ENCODE peak calls at places on chromosomes 11 and 22, in four cellular contexts. One of them, this sample, is unnamed.

GRCh38 chr22:30860176-30861105 is 108.1 kb downstream of the MORC2 start:
- DNase-seq in foreskin fibroblast: no peak
- DNase-seq in heart left ventricle: no peak
- DNase-seq in GM06990: no peak
- DNase-seq in this sample: no peak

GRCh38 chr11:131063638-131064037 is 147.4 kb upstream of the SNX19 start:
- DNase-seq in foreskin fibroblast: no peak
- DNase-seq in heart left ventricle: no peak
- DNase-seq in GM06990: no peak
- DNase-seq in this sample: no peak

GRCh38 chr11:29255401-29255800 is 761.4 kb downstream of the KCNA4 start:
- DNase-seq in foreskin fibroblast: no peak
- DNase-seq in heart left ventricle: no peak
- DNase-seq in GM06990: no peak
- DNase-seq in this sample: peak

GRCh38 chr11:79122759-79123158 is 318.1 kb downstream of the TENM4 start:
- DNase-seq in foreskin fibroblast: no peak
- DNase-seq in heart left ventricle: no peak
- DNase-seq in GM06990: no peak
- DNase-seq in this sample: no peak

GRCh38 chr11:8298801-8299786 is 35.4 kb upstream of the LMO1 start:
- DNase-seq in foreskin fibroblast: no peak
- DNase-seq in heart left ventricle: no peak
- DNase-seq in GM06990: no peak
- DNase-seq in this sample: no peak

GRCh38 chr11:57306156-57306876 is 18.4 kb downstream of the TNKS1BP1 start:
- DNase-seq in foreskin fibroblast: no peak
- DNase-seq in heart left ventricle: no peak
- DNase-seq in GM06990: no peak
- DNase-seq in this sample: no peak

GRCh38 chr11:68610452-68611116 is 73.8 kb upstream of the GAL start:
- DNase-seq in foreskin fibroblast: no peak
- DNase-seq in heart left ventricle: no peak
- DNase-seq in GM06990: no peak
- DNase-seq in this sample: no peak

GRCh38 chr11:48036011-48036410 is 55.7 kb downstream of the PTPRJ start:
- DNase-seq in foreskin fibroblast: no peak
- DNase-seq in heart left ventricle: no peak
- DNase-seq in GM06990: no peak
- DNase-seq in this sample: no peak

GRCh38 chr11:96013459-96014213 is 89.7 kb upstream of the MTMR2 start:
- DNase-seq in foreskin fibroblast: no peak
- DNase-seq in heart left ventricle: no peak
- DNase-seq in GM06990: no peak
- DNase-seq in this sample: no peak

GRCh38 chr11:47243454-47243853 is 5.2 kb downstream of the ACP2 start:
- DNase-seq in foreskin fibroblast: no peak
- DNase-seq in heart left ventricle: no peak
- DNase-seq in GM06990: no peak
- DNase-seq in this sample: no peak

GRCh38 chr11:61697093-61697492 is 16.9 kb downstream of the DAGLA start:
- DNase-seq in foreskin fibroblast: no peak
- DNase-seq in heart left ventricle: no peak
- DNase-seq in GM06990: no peak
- DNase-seq in this sample: no peak

GRCh38 chr11:1920909-1921575 is 1.5 kb downstream of the TNNT3 start:
- DNase-seq in foreskin fibroblast: no peak
- DNase-seq in heart left ventricle: no peak
- DNase-seq in GM06990: no peak
- DNase-seq in this sample: no peak

GRCh38 chr22:19663821-19664325 is 50.4 kb upstream of the SEPTIN5 start:
- DNase-seq in foreskin fibroblast: peak
- DNase-seq in heart left ventricle: peak
- DNase-seq in GM06990: no peak
- DNase-seq in this sample: peak

GRCh38 chr22:47165998-47166397 is 403.5 kb downstream of the TBC1D22A start:
- DNase-seq in foreskin fibroblast: no peak
- DNase-seq in heart left ventricle: peak
- DNase-seq in GM06990: no peak
- DNase-seq in this sample: no peak

GRCh38 chr22:37896181-37896592 is 9.9 kb upstream of the MICALL1 start:
- DNase-seq in foreskin fibroblast: no peak
- DNase-seq in heart left ventricle: no peak
- DNase-seq in GM06990: peak
- DNase-seq in this sample: no peak

GRCh38 chr11:61480936-61481335 is 27.6 kb upstream of the LRRC10B start:
- DNase-seq in foreskin fibroblast: no peak
- DNase-seq in heart left ventricle: no peak
- DNase-seq in GM06990: no peak
- DNase-seq in this sample: no peak

GRCh38 chr22:23984430-23984829 is 4.5 kb downstream of the GSTT2 start:
- DNase-seq in foreskin fibroblast: peak
- DNase-seq in heart left ventricle: no peak
- DNase-seq in GM06990: no peak
- DNase-seq in this sample: peak
- TF ChIP-seq CTCF in foreskin fibroblast: peak
- TF ChIP-seq CTCF in heart left ventricle: no peak
- TF ChIP-seq CTCF in GM06990: peak
- TF ChIP-seq CTCF in this sample: peak

GRCh38 chr11:827146-827860 is 416 bp upstream of the CRACR2B start:
- DNase-seq in foreskin fibroblast: no peak
- DNase-seq in heart left ventricle: no peak
- DNase-seq in GM06990: peak
- DNase-seq in this sample: no peak

GRCh38 chr11:827861-828167 is at the start of gene CRACR2B:
- DNase-seq in foreskin fibroblast: no peak
- DNase-seq in heart left ventricle: no peak
- DNase-seq in GM06990: no peak
- DNase-seq in this sample: no peak

GRCh38 chr11:829946-830294 is 2.2 kb downstream of the CRACR2B start:
- DNase-seq in foreskin fibroblast: no peak
- DNase-seq in heart left ventricle: no peak
- DNase-seq in GM06990: no peak
- DNase-seq in this sample: no peak

GRCh38 chr11:829116-829945 is 1.6 kb downstream of the CRACR2B start:
- DNase-seq in foreskin fibroblast: no peak
- DNase-seq in heart left ventricle: no peak
- DNase-seq in GM06990: no peak
- DNase-seq in this sample: no peak

DNA sequence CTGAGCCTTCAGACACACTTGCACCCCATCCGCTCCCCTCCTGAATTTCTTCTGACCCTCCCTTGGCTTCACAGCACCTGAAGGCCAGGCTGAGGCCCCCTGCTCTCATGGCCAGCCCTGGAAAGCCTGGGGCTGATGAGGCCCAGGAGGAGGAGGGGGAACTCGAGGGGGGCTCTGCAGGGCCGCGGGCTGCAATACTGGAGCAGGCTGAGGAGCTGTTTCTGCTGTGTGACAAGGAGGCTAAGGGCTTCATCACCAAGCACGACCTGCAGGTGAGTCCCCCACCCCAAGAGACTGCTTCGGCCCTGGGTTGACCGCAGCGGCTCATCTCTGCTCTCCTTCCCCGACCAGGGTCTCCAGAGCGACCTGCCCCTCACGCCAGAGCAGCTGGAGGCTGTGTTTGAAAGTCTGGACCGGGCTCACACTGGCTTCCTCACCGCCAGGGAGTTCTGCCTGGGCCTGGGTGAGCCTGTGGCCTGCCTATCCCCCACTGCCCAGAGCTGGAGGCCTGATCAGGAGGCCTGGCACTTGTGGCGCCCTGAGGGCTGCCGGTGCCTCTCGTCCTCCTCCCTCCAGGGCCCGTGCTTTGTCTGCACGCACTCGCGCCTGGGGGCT is 889 bp downstream of the CRACR2B start:
- DNase-seq in foreskin fibroblast: no peak
- DNase-seq in heart left ventricle: no peak
- DNase-seq in GM06990: no peak
- DNase-seq in this sample: no peak
- H3K4me3 ChIP-seq in foreskin fibroblast: no peak
- H3K4me3 ChIP-seq in heart left ventricle: peak
- H3K4me3 ChIP-seq in GM06990: no peak
- H3K4me3 ChIP-seq in this sample: no peak

DNA sequence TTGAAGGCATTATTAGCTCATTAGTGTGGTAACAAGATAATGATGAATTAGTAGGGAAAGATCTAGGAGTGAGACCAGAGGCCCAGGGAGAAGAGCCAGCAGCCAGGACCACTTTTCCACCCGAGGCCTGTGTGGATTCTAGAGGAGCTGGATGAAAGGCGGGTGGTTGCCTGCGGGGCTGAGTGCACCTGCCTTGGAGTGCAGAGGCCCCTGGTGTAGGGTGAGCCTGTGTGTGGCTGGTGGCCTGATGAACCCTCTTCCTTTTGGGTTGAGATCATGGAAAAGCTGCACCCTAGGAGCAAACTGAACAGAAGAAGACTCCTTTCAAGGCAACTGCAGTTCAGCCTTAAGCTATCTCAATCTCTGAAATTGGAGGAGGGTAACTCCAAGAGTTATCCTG is 5.9 kb upstream of the TP53AIP1 start:
- DNase-seq in foreskin fibroblast: no peak
- DNase-seq in heart left ventricle: no peak
- DNase-seq in GM06990: no peak
- DNase-seq in this sample: no peak
- TF ChIP-seq CTCF in foreskin fibroblast: no peak
- TF ChIP-seq CTCF in heart left ventricle: no peak
- TF ChIP-seq CTCF in GM06990: peak
- TF ChIP-seq CTCF in this sample: peak

DNA sequence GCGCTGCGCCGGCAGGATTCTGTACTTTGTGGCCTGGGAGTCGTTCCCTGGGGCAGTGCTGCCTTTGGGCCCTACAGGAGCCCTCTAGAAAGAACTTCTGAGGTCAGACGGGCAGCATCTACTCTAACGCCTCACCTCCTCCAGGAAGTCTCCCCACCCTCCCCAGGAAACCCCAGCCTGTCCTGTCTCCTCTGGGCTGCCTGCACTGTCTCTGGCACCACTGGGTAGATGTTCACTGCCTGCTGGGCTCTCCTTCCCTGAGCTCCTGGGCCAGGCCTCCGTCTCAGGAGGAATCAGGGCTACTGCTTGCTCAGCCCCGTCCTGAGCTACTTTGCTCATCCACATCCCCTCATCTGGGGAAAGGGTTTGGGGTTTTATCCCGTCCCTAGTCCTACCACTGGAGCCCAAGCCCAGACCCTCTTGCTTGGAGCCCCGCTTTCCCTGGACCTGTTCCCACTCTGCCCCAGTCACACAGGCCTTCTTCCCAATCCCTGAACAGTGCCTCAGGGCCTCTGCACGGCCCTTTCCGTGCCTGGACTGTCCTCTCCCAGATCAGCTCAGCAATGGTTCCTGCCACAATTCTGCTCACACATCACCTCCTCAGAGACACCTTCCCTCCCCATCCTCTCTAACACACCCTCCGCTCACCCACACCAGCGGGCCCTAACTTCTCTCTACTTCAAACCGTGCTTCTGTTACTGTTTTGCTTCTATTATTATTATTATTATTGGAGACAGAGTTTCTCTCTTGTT is 11.3 kb upstream of the TREH start:
- DNase-seq in foreskin fibroblast: no peak
- DNase-seq in heart left ventricle: no peak
- DNase-seq in GM06990: no peak
- DNase-seq in this sample: no peak
- H3K4me3 ChIP-seq in foreskin fibroblast: no peak
- H3K4me3 ChIP-seq in heart left ventricle: peak
- H3K4me3 ChIP-seq in GM06990: no peak
- H3K4me3 ChIP-seq in this sample: no peak

DNA sequence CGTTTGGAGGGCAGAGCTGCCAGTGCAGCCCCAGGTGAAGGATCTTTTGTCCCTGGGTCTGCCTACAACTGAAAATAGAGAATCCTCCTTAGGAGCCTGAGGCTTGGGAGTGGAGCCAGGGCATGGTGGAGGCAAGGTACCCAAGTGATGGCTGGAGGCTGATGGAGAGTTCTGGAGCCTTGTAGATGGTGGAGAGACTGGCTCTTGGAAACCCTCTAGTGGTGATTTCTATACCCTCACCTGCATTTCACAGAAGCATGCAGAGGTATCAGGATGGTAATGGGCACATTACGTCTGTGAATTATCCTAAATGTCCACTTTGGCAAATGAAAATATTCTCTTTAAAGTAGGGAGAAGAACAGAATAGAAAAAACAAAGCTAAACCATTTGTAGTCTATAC is 44.4 kb downstream of the INSC start:
- DNase-seq in foreskin fibroblast: peak
- DNase-seq in heart left ventricle: no peak
- DNase-seq in GM06990: peak
- DNase-seq in this sample: peak
- TF ChIP-seq CTCF in foreskin fibroblast: peak
- TF ChIP-seq CTCF in heart left ventricle: no peak
- TF ChIP-seq CTCF in GM06990: peak
- TF ChIP-seq CTCF in this sample: peak

GRCh38 chr22:16824718-16825687 is at the start of gene XKR3:
- DNase-seq in foreskin fibroblast: no peak
- DNase-seq in heart left ventricle: no peak
- DNase-seq in GM06990: no peak
- DNase-seq in this sample: no peak
- H3K4me3 ChIP-seq in foreskin fibroblast: no peak
- H3K4me3 ChIP-seq in heart left ventricle: peak
- H3K4me3 ChIP-seq in GM06990: no peak
- H3K4me3 ChIP-seq in this sample: no peak

DNA sequence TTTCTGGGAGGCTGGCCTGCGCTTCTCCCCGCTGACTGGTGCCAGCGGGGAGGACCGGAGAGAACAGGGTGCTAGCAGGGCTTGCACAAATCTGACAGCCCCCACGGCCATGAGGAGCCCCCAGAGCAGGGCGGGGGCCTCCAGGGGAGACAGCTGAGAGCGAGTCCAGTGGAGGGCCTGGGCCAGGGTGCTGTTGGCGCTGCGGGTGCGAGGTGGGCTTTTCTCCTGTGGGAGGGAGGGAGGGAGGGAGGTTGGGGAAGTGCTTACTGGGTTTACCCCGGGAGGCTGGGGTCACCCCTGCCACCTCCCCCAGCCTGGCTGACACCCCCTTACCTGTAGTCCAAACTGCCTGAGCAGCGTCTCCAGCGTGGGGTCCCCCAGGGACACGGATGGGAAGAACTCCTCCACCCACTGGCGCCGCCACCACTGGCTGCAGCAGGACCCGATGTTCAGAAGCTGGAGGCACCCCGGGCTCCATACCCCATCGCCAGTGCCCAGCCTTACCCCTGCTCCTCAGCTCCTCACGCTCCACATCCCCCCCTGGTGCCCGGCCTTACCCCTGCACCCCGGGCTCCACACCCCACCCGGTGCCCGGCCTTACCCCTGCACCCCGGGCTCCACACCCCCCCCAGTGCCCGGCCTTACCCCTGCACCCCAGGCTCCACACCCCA is 3.9 kb downstream of the LMF2 start:
- DNase-seq in foreskin fibroblast: no peak
- DNase-seq in heart left ventricle: peak
- DNase-seq in GM06990: no peak
- DNase-seq in this sample: no peak
- TF ChIP-seq CTCF in foreskin fibroblast: no peak
- TF ChIP-seq CTCF in heart left ventricle: no peak
- TF ChIP-seq CTCF in GM06990: peak
- TF ChIP-seq CTCF in this sample: peak